ENCODE peak calls at places on chromosomes 13 and 19, in four cellular contexts. One of them, this sample, is unnamed.

GRCh38 chr19:7636691-7637373 is at the start of gene STXBP2:
- DNase-seq in left ventricle myocardium inferior: peak; percentile 58
- DNase-seq in neural progenitor cell: peak; percentile 89
- DNase-seq in CD8-positive, alpha-beta memory T cell: peak; percentile 92
- DNase-seq in this sample: peak; percentile 91

GRCh38 chr13:90618133-90618532 is 729.4 kb upstream of the MIR17HG start:
- DNase-seq in neural progenitor cell: peak; percentile 8
- DNase-seq in CD8-positive, alpha-beta memory T cell: no peak
- DNase-seq in left ventricle myocardium inferior: no peak
- DNase-seq in this sample: no peak

GRCh38 chr19:5707576-5708575 is 12.1 kb downstream of the LONP1 start:
- DNase-seq in left ventricle myocardium inferior: no peak
- DNase-seq in neural progenitor cell: no peak
- DNase-seq in CD8-positive, alpha-beta memory T cell: no peak
- DNase-seq in this sample: no peak

GRCh38 chr19:38417544-38418506 is 8.2 kb downstream of the RASGRP4 start:
- DNase-seq in neural progenitor cell: peak; percentile 84
- DNase-seq in CD8-positive, alpha-beta memory T cell: peak; percentile 28
- DNase-seq in left ventricle myocardium inferior: peak; percentile 65
- DNase-seq in this sample: peak; percentile 44

GRCh38 chr19:35471946-35472345 is 18.3 kb downstream of the KRTDAP start:
- DNase-seq in left ventricle myocardium inferior: no peak
- DNase-seq in CD8-positive, alpha-beta memory T cell: no peak
- DNase-seq in neural progenitor cell: no peak
- DNase-seq in this sample: no peak

GRCh38 chr13:20354722-20355121 is 122.6 kb upstream of the GJB6 start:
- DNase-seq in CD8-positive, alpha-beta memory T cell: no peak
- DNase-seq in left ventricle myocardium inferior: no peak
- DNase-seq in neural progenitor cell: no peak
- DNase-seq in this sample: no peak

GRCh38 chr19:48348039-48348438 is 15.7 kb downstream of the TMEM143 start:
- DNase-seq in neural progenitor cell: no peak
- DNase-seq in CD8-positive, alpha-beta memory T cell: no peak
- DNase-seq in left ventricle myocardium inferior: no peak
- DNase-seq in this sample: no peak

GRCh38 chr13:37173214-37173613 is 67.8 kb upstream of the CSNK1A1L start:
- DNase-seq in CD8-positive, alpha-beta memory T cell: no peak
- DNase-seq in neural progenitor cell: no peak
- DNase-seq in left ventricle myocardium inferior: no peak
- DNase-seq in this sample: no peak

GRCh38 chr13:46804391-46804815 is 7.4 kb upstream of the ESD start:
- DNase-seq in neural progenitor cell: no peak
- DNase-seq in CD8-positive, alpha-beta memory T cell: no peak
- DNase-seq in left ventricle myocardium inferior: no peak
- DNase-seq in this sample: no peak

GRCh38 chr13:27708325-27708724 is 84.0 kb upstream of the GSX1 start:
- DNase-seq in CD8-positive, alpha-beta memory T cell: no peak
- DNase-seq in left ventricle myocardium inferior: peak; percentile 17
- DNase-seq in neural progenitor cell: no peak
- DNase-seq in this sample: no peak

GRCh38 chr13:112445411-112446271 is 69.5 kb downstream of the SPACA7 start:
- DNase-seq in left ventricle myocardium inferior: no peak
- DNase-seq in neural progenitor cell: no peak
- DNase-seq in CD8-positive, alpha-beta memory T cell: no peak
- DNase-seq in this sample: no peak

GRCh38 chr19:47469719-47470118 is 2.0 kb downstream of the SLC8A2 start:
- DNase-seq in neural progenitor cell: no peak
- DNase-seq in left ventricle myocardium inferior: no peak
- DNase-seq in CD8-positive, alpha-beta memory T cell: no peak
- DNase-seq in this sample: no peak

GRCh38 chr13:90070362-90070761 is 1277.1 kb upstream of the MIR17HG start:
- DNase-seq in CD8-positive, alpha-beta memory T cell: no peak
- DNase-seq in neural progenitor cell: no peak
- DNase-seq in left ventricle myocardium inferior: no peak
- DNase-seq in this sample: no peak

GRCh38 chr19:11091343-11092153 is 2.3 kb downstream of the LDLR start:
- DNase-seq in neural progenitor cell: no peak
- DNase-seq in CD8-positive, alpha-beta memory T cell: peak; percentile 51
- DNase-seq in left ventricle myocardium inferior: no peak
- DNase-seq in this sample: peak; percentile 75

GRCh38 chr19:2503521-2504109 is 27.7 kb downstream of the GADD45B start:
- DNase-seq in left ventricle myocardium inferior: no peak
- DNase-seq in CD8-positive, alpha-beta memory T cell: peak; percentile 62
- DNase-seq in neural progenitor cell: no peak
- DNase-seq in this sample: peak; percentile 78

DNA sequence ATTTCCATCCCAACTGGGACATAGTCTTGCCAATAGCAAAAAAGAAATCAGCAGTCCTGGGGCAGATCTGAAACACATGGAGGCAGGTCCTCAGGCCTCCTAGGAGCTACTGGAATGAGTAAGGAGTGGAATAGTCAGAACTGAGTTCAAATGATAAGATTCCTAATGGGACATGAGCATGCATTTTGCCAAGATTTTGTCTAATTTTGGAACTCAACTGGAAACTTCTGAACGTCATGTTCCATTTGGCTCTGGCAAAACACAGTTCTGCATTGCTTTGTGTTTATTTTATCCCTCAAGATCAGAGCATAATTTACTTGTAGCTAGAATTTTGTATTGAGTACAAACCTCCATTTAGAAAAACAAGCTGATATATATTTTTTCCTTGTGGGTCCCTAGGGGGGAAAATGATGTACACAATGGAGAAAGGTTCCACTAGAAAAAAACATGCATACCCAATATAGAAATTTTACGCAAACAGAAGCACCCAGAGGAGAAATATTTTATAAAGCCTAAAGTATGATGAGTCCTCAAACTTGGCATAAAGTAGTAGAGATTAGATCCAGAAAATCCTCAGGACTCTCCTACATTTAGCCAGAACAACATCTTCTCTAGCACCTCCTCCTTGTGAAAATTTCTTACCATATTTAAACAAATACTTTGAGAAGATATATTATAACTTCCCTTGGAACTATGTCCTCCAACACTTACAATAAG is 149.0 kb upstream of the SERP2 start:
- DNase-seq in left ventricle myocardium inferior: no peak
- DNase-seq in neural progenitor cell: no peak
- DNase-seq in CD8-positive, alpha-beta memory T cell: no peak
- DNase-seq in this sample: no peak
- H3K27ac ChIP-seq in left ventricle myocardium inferior: peak overlapping the region; percentile 82
- H3K27ac ChIP-seq in neural progenitor cell: no peak overlapping the region
- H3K27ac ChIP-seq in CD8-positive, alpha-beta memory T cell: no peak overlapping the region
- H3K27ac ChIP-seq in this sample: no peak overlapping the region

GRCh38 chr19:41578886-41579285 is 2.9 kb downstream of the CEACAM21 start:
- DNase-seq in neural progenitor cell: no peak
- DNase-seq in left ventricle myocardium inferior: no peak
- DNase-seq in CD8-positive, alpha-beta memory T cell: no peak
- DNase-seq in this sample: no peak
- H3K27ac ChIP-seq in neural progenitor cell: no peak overlapping the region
- H3K27ac ChIP-seq in left ventricle myocardium inferior: no peak overlapping the region
- H3K27ac ChIP-seq in CD8-positive, alpha-beta memory T cell: no peak overlapping the region
- H3K27ac ChIP-seq in this sample: no peak overlapping the region

DNA sequence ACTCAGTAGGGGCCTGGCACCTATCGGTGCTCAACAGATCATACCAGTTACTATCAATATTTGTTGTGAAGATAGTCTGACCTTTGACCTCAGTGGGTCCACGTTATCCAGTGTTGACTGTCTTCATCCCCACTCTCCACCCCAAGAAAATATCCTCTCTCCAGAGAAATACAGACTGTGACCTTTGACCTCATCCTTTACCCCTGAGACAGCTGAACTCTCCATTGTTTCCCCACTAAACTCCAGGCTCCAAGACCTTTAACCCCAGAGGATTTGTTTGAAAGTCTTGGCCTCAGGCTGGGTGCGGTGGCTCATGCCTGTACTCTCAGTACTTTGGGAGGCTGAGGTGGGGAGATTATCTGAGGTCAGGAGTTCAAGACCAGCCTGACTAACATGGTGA is 22.6 kb upstream of the PPP5C start:
- DNase-seq in left ventricle myocardium inferior: no peak
- DNase-seq in CD8-positive, alpha-beta memory T cell: no peak
- DNase-seq in neural progenitor cell: no peak
- DNase-seq in this sample: no peak
- H3K27ac ChIP-seq in left ventricle myocardium inferior: no peak overlapping the region
- H3K27ac ChIP-seq in CD8-positive, alpha-beta memory T cell: no peak overlapping the region
- H3K27ac ChIP-seq in neural progenitor cell: no peak overlapping the region
- H3K27ac ChIP-seq in this sample: no peak overlapping the region

GRCh38 chr19:40410030-40410389 is 3.2 kb downstream of the PRX start:
- DNase-seq in CD8-positive, alpha-beta memory T cell: no peak
- DNase-seq in neural progenitor cell: peak; percentile 73
- DNase-seq in left ventricle myocardium inferior: no peak
- DNase-seq in this sample: no peak
- H3K27ac ChIP-seq in CD8-positive, alpha-beta memory T cell: no peak overlapping the region
- H3K27ac ChIP-seq in neural progenitor cell: no peak overlapping the region
- H3K27ac ChIP-seq in left ventricle myocardium inferior: peak overlapping the region; percentile 96
- H3K27ac ChIP-seq in this sample: no peak overlapping the region

GRCh38 chr19:53057904-53058579 is 13.5 kb downstream of the ERVV-2 start:
- DNase-seq in left ventricle myocardium inferior: peak; percentile 46
- DNase-seq in CD8-positive, alpha-beta memory T cell: no peak
- DNase-seq in neural progenitor cell: peak; percentile 66
- DNase-seq in this sample: no peak

GRCh38 chr19:53055117-53055516 is 10.6 kb downstream of the ERVV-2 start:
- DNase-seq in left ventricle myocardium inferior: no peak
- DNase-seq in neural progenitor cell: no peak
- DNase-seq in CD8-positive, alpha-beta memory T cell: no peak
- DNase-seq in this sample: no peak
- H3K27ac ChIP-seq in left ventricle myocardium inferior: no peak overlapping the region
- H3K27ac ChIP-seq in neural progenitor cell: no peak overlapping the region
- H3K27ac ChIP-seq in CD8-positive, alpha-beta memory T cell: no peak overlapping the region
- H3K27ac ChIP-seq in this sample: no peak overlapping the region

DNA sequence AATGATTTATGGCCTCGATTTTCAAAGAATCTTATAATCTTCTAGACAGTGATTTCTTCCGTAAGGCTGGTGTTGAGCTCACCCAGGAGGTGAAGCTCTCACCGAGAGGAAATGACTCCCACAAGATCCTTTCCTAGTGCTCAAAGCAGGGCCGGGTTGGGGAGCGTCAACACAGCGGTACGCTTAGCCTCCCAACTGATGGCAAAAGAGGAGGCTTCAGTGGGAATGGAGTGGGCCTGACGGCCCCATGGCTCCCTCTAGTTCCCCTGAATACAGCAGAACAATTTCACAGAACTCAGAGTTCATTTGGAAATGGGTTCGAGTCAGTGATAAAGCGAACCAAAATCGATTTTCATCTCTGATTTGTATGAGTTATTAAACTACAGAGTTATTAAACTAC is 449.5 kb downstream of the KLF12 start:
- DNase-seq in neural progenitor cell: no peak
- DNase-seq in CD8-positive, alpha-beta memory T cell: no peak
- DNase-seq in left ventricle myocardium inferior: no peak
- DNase-seq in this sample: no peak
- H3K27ac ChIP-seq in neural progenitor cell: no peak overlapping the region
- H3K27ac ChIP-seq in CD8-positive, alpha-beta memory T cell: no peak overlapping the region
- H3K27ac ChIP-seq in left ventricle myocardium inferior: no peak overlapping the region
- H3K27ac ChIP-seq in this sample: no peak overlapping the region